ENCODE peak calls at places on chromosomes 2 and 18, in eight cellular contexts. One of them, this sample, is unnamed.

GRCh38 chr18:8247700-8248099 is 361.5 kb upstream of the RAB12 start:
- DNase-seq in mammary epithelial cell: no peak
- DNase-seq in HFF-Myc: no peak
- DNase-seq in stomach: no peak
- DNase-seq in cardiac muscle cell: no peak
- DNase-seq in IMR-90: no peak
- DNase-seq in lung: no peak
- DNase-seq in adrenal gland: no peak
- DNase-seq in this sample: no peak

GRCh38 chr18:32072321-32072720 is 19.4 kb upstream of the RNF138 start:
- DNase-seq in mammary epithelial cell: no peak
- DNase-seq in IMR-90: no peak
- DNase-seq in stomach: no peak
- DNase-seq in adrenal gland: no peak
- DNase-seq in lung: no peak
- DNase-seq in cardiac muscle cell: peak; percentile 13
- DNase-seq in HFF-Myc: no peak
- DNase-seq in this sample: no peak

GRCh38 chr18:48565105-48565504 is 26.3 kb downstream of the CTIF start:
- DNase-seq in mammary epithelial cell: no peak
- DNase-seq in IMR-90: no peak
- DNase-seq in stomach: no peak
- DNase-seq in cardiac muscle cell: no peak
- DNase-seq in lung: no peak
- DNase-seq in HFF-Myc: no peak
- DNase-seq in adrenal gland: no peak
- DNase-seq in this sample: no peak

GRCh38 chr2:137151731-137152130 is 386.4 kb downstream of the THSD7B start:
- DNase-seq in adrenal gland: no peak
- DNase-seq in mammary epithelial cell: no peak
- DNase-seq in lung: no peak
- DNase-seq in stomach: no peak
- DNase-seq in HFF-Myc: no peak
- DNase-seq in cardiac muscle cell: no peak
- DNase-seq in IMR-90: no peak
- DNase-seq in this sample: no peak

GRCh38 chr2:124692707-124693106 is 667.6 kb downstream of the CNTNAP5 start:
- DNase-seq in IMR-90: no peak
- DNase-seq in HFF-Myc: no peak
- DNase-seq in lung: no peak
- DNase-seq in stomach: no peak
- DNase-seq in adrenal gland: no peak
- DNase-seq in mammary epithelial cell: no peak
- DNase-seq in cardiac muscle cell: no peak
- DNase-seq in this sample: no peak

GRCh38 chr2:174753038-174753633 is 11.1 kb downstream of the CHRNA1 start:
- DNase-seq in stomach: no peak
- DNase-seq in cardiac muscle cell: no peak
- DNase-seq in HFF-Myc: no peak
- DNase-seq in mammary epithelial cell: no peak
- DNase-seq in lung: no peak
- DNase-seq in adrenal gland: no peak
- DNase-seq in IMR-90: no peak
- DNase-seq in this sample: no peak

GRCh38 chr2:209476367-209477191 is 52.7 kb downstream of the MAP2 start:
- DNase-seq in lung: no peak
- DNase-seq in mammary epithelial cell: no peak
- DNase-seq in IMR-90: peak; percentile 29
- DNase-seq in adrenal gland: no peak
- DNase-seq in stomach: peak; percentile 32
- DNase-seq in HFF-Myc: peak; percentile 85
- DNase-seq in cardiac muscle cell: peak; percentile 96
- DNase-seq in this sample: peak; percentile 99

GRCh38 chr2:131572175-131572574 is 44.5 kb downstream of the CCDC74A start:
- DNase-seq in mammary epithelial cell: no peak
- DNase-seq in lung: no peak
- DNase-seq in HFF-Myc: no peak
- DNase-seq in IMR-90: peak; percentile 12
- DNase-seq in cardiac muscle cell: no peak
- DNase-seq in stomach: no peak
- DNase-seq in adrenal gland: no peak
- DNase-seq in this sample: no peak

GRCh38 chr18:11119962-11120361 is 29.4 kb downstream of the PIEZO2 start:
- DNase-seq in mammary epithelial cell: no peak
- DNase-seq in cardiac muscle cell: peak; percentile 77
- DNase-seq in HFF-Myc: no peak
- DNase-seq in IMR-90: no peak
- DNase-seq in stomach: no peak
- DNase-seq in adrenal gland: no peak
- DNase-seq in lung: no peak
- DNase-seq in this sample: no peak

GRCh38 chr2:15579641-15580040 is 12.0 kb upstream of the DDX1 start:
- DNase-seq in HFF-Myc: no peak
- DNase-seq in IMR-90: peak; percentile 17
- DNase-seq in lung: no peak
- DNase-seq in adrenal gland: no peak
- DNase-seq in cardiac muscle cell: no peak
- DNase-seq in mammary epithelial cell: no peak
- DNase-seq in stomach: no peak
- DNase-seq in this sample: no peak

GRCh38 chr2:238689871-238690672 is 157.8 kb upstream of the TWIST2 start:
- DNase-seq in HFF-Myc: no peak
- DNase-seq in cardiac muscle cell: no peak
- DNase-seq in adrenal gland: no peak
- DNase-seq in mammary epithelial cell: no peak
- DNase-seq in lung: no peak
- DNase-seq in stomach: no peak
- DNase-seq in IMR-90: no peak
- DNase-seq in this sample: no peak

GRCh38 chr2:195672674-195673073 is 15.6 kb downstream of the SLC39A10 start:
- DNase-seq in lung: no peak
- DNase-seq in HFF-Myc: no peak
- DNase-seq in mammary epithelial cell: no peak
- DNase-seq in stomach: no peak
- DNase-seq in cardiac muscle cell: no peak
- DNase-seq in adrenal gland: no peak
- DNase-seq in IMR-90: no peak
- DNase-seq in this sample: no peak

GRCh38 chr2:31339696-31340095 is 74.8 kb downstream of the XDH start:
- DNase-seq in IMR-90: no peak
- DNase-seq in lung: no peak
- DNase-seq in cardiac muscle cell: no peak
- DNase-seq in stomach: no peak
- DNase-seq in mammary epithelial cell: no peak
- DNase-seq in HFF-Myc: no peak
- DNase-seq in adrenal gland: no peak
- DNase-seq in this sample: no peak

GRCh38 chr2:31335921-31336570 is 78.5 kb downstream of the XDH start:
- DNase-seq in lung: peak; percentile 17
- DNase-seq in IMR-90: peak; percentile 86
- DNase-seq in HFF-Myc: peak; percentile 24
- DNase-seq in mammary epithelial cell: no peak
- DNase-seq in stomach: no peak
- DNase-seq in adrenal gland: no peak
- DNase-seq in cardiac muscle cell: peak; percentile 60
- DNase-seq in this sample: peak; percentile 53

GRCh38 chr2:31334311-31335026 is 80.1 kb downstream of the XDH start:
- DNase-seq in stomach: no peak
- DNase-seq in IMR-90: peak; percentile 56
- DNase-seq in mammary epithelial cell: peak; percentile 83
- DNase-seq in cardiac muscle cell: no peak
- DNase-seq in lung: no peak
- DNase-seq in HFF-Myc: no peak
- DNase-seq in adrenal gland: no peak
- DNase-seq in this sample: no peak

GRCh38 chr2:31337860-31338259 is 76.7 kb downstream of the XDH start:
- DNase-seq in mammary epithelial cell: peak; percentile 94
- DNase-seq in lung: peak; percentile 9
- DNase-seq in adrenal gland: no peak
- DNase-seq in HFF-Myc: peak; percentile 45
- DNase-seq in IMR-90: peak; percentile 94
- DNase-seq in cardiac muscle cell: peak; percentile 57
- DNase-seq in stomach: no peak
- DNase-seq in this sample: peak; percentile 70

DNA sequence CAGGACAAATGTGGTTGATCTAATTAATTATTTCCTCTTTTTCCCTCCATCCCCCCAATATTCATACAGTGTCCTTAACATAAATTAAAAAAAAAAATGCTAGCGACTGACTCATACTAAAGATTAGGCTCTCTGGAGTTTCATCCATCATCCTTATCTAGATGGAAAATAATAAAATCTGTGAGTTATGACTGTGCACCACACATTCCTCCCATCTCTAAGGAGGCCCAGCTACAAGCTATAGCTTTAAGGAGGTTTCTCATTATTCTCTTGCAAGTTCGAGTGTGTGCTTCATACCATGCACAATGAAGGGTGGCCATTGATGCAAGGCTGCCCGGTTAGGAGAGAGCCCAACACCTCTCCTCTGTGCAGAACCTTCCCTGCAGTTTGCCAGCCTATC is 77.3 kb downstream of the XDH start:
- DNase-seq in cardiac muscle cell: peak; percentile 41
- DNase-seq in lung: peak; percentile 26
- DNase-seq in adrenal gland: no peak
- DNase-seq in IMR-90: peak; percentile 64
- DNase-seq in mammary epithelial cell: no peak
- DNase-seq in stomach: no peak
- DNase-seq in HFF-Myc: no peak
- DNase-seq in this sample: no peak
- H3K4me3 ChIP-seq in cardiac muscle cell: no peak overlapping the region
- H3K4me3 ChIP-seq in lung: no peak overlapping the region
- H3K4me3 ChIP-seq in adrenal gland: no peak overlapping the region
- H3K4me3 ChIP-seq in IMR-90: no peak overlapping the region
- H3K4me3 ChIP-seq in mammary epithelial cell: peak overlapping the region; percentile 45
- H3K4me3 ChIP-seq in stomach: no peak overlapping the region
- H3K4me3 ChIP-seq in HFF-Myc: no peak overlapping the region
- H3K4me3 ChIP-seq in this sample: no peak overlapping the region

GRCh38 chr2:25447018-25447417 is 105.3 kb upstream of the DNMT3A start:
- DNase-seq in stomach: no peak
- DNase-seq in adrenal gland: no peak
- DNase-seq in HFF-Myc: no peak
- DNase-seq in cardiac muscle cell: no peak
- DNase-seq in IMR-90: no peak
- DNase-seq in mammary epithelial cell: no peak
- DNase-seq in lung: no peak
- DNase-seq in this sample: no peak
- H3K4me3 ChIP-seq in stomach: no peak overlapping the region
- H3K4me3 ChIP-seq in adrenal gland: no peak overlapping the region
- H3K4me3 ChIP-seq in HFF-Myc: no peak overlapping the region
- H3K4me3 ChIP-seq in cardiac muscle cell: no peak overlapping the region
- H3K4me3 ChIP-seq in IMR-90: no peak overlapping the region
- H3K4me3 ChIP-seq in mammary epithelial cell: no peak overlapping the region
- H3K4me3 ChIP-seq in lung: no peak overlapping the region
- H3K4me3 ChIP-seq in this sample: no peak overlapping the region

GRCh38 chr2:158681816-158682215 is 113.3 kb upstream of the DAPL1 start:
- DNase-seq in mammary epithelial cell: no peak
- DNase-seq in adrenal gland: no peak
- DNase-seq in lung: peak; percentile 9
- DNase-seq in HFF-Myc: no peak
- DNase-seq in IMR-90: no peak
- DNase-seq in cardiac muscle cell: no peak
- DNase-seq in stomach: no peak
- DNase-seq in this sample: no peak

GRCh38 chr2:158671381-158672245 is 123.5 kb upstream of the DAPL1 start:
- DNase-seq in adrenal gland: no peak
- DNase-seq in lung: no peak
- DNase-seq in stomach: no peak
- DNase-seq in mammary epithelial cell: no peak
- DNase-seq in HFF-Myc: no peak
- DNase-seq in IMR-90: no peak
- DNase-seq in cardiac muscle cell: no peak
- DNase-seq in this sample: no peak

GRCh38 chr2:158676696-158677095 is 118.4 kb upstream of the DAPL1 start:
- DNase-seq in stomach: no peak
- DNase-seq in adrenal gland: no peak
- DNase-seq in mammary epithelial cell: no peak
- DNase-seq in HFF-Myc: no peak
- DNase-seq in cardiac muscle cell: no peak
- DNase-seq in lung: no peak
- DNase-seq in IMR-90: no peak
- DNase-seq in this sample: no peak

DNA sequence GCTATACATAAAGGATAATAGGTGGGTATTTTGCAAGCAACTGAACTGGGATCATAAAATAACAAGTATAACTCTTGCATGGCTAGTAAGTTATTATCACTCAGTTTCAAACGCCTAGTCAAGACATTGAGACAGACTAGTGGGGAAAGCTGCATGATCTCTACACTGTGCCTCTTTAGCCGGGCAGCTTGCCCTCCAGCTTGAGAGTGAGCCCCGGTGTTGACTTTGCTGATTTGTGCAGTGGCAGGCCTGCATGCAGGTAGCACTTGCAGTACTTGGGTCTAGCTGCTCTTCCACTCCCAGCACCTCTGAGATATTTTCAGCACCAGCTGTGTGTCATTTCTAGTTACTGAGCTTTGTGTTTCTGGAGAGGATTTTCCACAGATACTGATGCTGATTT is 118.8 kb upstream of the DAPL1 start:
- DNase-seq in cardiac muscle cell: no peak
- DNase-seq in adrenal gland: no peak
- DNase-seq in lung: no peak
- DNase-seq in stomach: no peak
- DNase-seq in IMR-90: no peak
- DNase-seq in HFF-Myc: no peak
- DNase-seq in mammary epithelial cell: no peak
- DNase-seq in this sample: no peak
- H3K4me3 ChIP-seq in cardiac muscle cell: no peak overlapping the region
- H3K4me3 ChIP-seq in adrenal gland: no peak overlapping the region
- H3K4me3 ChIP-seq in lung: no peak overlapping the region
- H3K4me3 ChIP-seq in stomach: no peak overlapping the region
- H3K4me3 ChIP-seq in IMR-90: no peak overlapping the region
- H3K4me3 ChIP-seq in HFF-Myc: no peak overlapping the region
- H3K4me3 ChIP-seq in mammary epithelial cell: no peak overlapping the region
- H3K4me3 ChIP-seq in this sample: no peak overlapping the region

GRCh38 chr2:176106636-176107539 is at the start of gene HOXD11:
- DNase-seq in mammary epithelial cell: peak; percentile 70
- DNase-seq in cardiac muscle cell: peak; percentile 28
- DNase-seq in IMR-90: no peak
- DNase-seq in HFF-Myc: no peak
- DNase-seq in adrenal gland: no peak
- DNase-seq in stomach: no peak
- DNase-seq in lung: no peak
- DNase-seq in this sample: no peak

GRCh38 chr2:176103634-176104337 is 3.3 kb upstream of the HOXD11 start:
- DNase-seq in stomach: no peak
- DNase-seq in adrenal gland: no peak
- DNase-seq in cardiac muscle cell: no peak
- DNase-seq in lung: no peak
- DNase-seq in IMR-90: no peak
- DNase-seq in HFF-Myc: no peak
- DNase-seq in mammary epithelial cell: no peak
- DNase-seq in this sample: no peak

GRCh38 chr2:176105727-176106635 is 1.1 kb upstream of the HOXD11 start:
- DNase-seq in lung: no peak
- DNase-seq in HFF-Myc: no peak
- DNase-seq in mammary epithelial cell: no peak
- DNase-seq in cardiac muscle cell: no peak
- DNase-seq in IMR-90: no peak
- DNase-seq in adrenal gland: no peak
- DNase-seq in stomach: no peak
- DNase-seq in this sample: no peak

GRCh38 chr2:176104338-176105077 is 2.6 kb upstream of the HOXD11 start:
- DNase-seq in cardiac muscle cell: no peak
- DNase-seq in mammary epithelial cell: no peak
- DNase-seq in adrenal gland: peak; percentile 82
- DNase-seq in IMR-90: no peak
- DNase-seq in HFF-Myc: peak; percentile 45
- DNase-seq in stomach: no peak
- DNase-seq in lung: no peak
- DNase-seq in this sample: no peak

GRCh38 chr2:176105078-176105726 is 1.9 kb upstream of the HOXD11 start:
- DNase-seq in adrenal gland: no peak
- DNase-seq in lung: no peak
- DNase-seq in mammary epithelial cell: no peak
- DNase-seq in stomach: no peak
- DNase-seq in IMR-90: no peak
- DNase-seq in HFF-Myc: no peak
- DNase-seq in cardiac muscle cell: no peak
- DNase-seq in this sample: no peak
- H3K4me3 ChIP-seq in adrenal gland: no peak overlapping the region
- H3K4me3 ChIP-seq in lung: no peak overlapping the region
- H3K4me3 ChIP-seq in mammary epithelial cell: no peak overlapping the region
- H3K4me3 ChIP-seq in stomach: no peak overlapping the region
- H3K4me3 ChIP-seq in IMR-90: no peak overlapping the region
- H3K4me3 ChIP-seq in HFF-Myc: peak overlapping the region; percentile 44
- H3K4me3 ChIP-seq in cardiac muscle cell: no peak overlapping the region
- H3K4me3 ChIP-seq in this sample: no peak overlapping the region